ENCODE peak calls at places on chromosomes 6 and 20, in six cellular contexts. One of them, this sample, is unnamed.
A peak's percentile ranks its signal among the peaks of the same experiment; 100 is the strongest.

GRCh38 chr6:56714982-56715456 is 72.3 kb upstream of the DST start:
- DNase-seq in AG04450: no peak
- DNase-seq in effector memory CD4-positive, alpha-beta T cell: no peak
- DNase-seq in IMR-90: peak; percentile 92
- DNase-seq in Peyer's patch: no peak
- DNase-seq in bronchial epithelial cell: peak; percentile 85
- DNase-seq in this sample: no peak

GRCh38 chr20:17557675-17558006 is 12.2 kb upstream of the DSTN start:
- DNase-seq in AG04450: peak; percentile 70
- DNase-seq in effector memory CD4-positive, alpha-beta T cell: no peak
- DNase-seq in IMR-90: peak; percentile 94
- DNase-seq in Peyer's patch: no peak
- DNase-seq in bronchial epithelial cell: peak; percentile 97
- DNase-seq in this sample: no peak

GRCh38 chr6:21033575-21034026 is 499.3 kb downstream of the CDKAL1 start:
- DNase-seq in AG04450: peak; percentile 56
- DNase-seq in effector memory CD4-positive, alpha-beta T cell: no peak
- DNase-seq in IMR-90: peak; percentile 85
- DNase-seq in Peyer's patch: no peak
- DNase-seq in bronchial epithelial cell: peak; percentile 88
- DNase-seq in this sample: no peak

GRCh38 chr20:45993197-45993951 is 15.3 kb upstream of the MMP9 start:
- DNase-seq in AG04450: no peak
- DNase-seq in effector memory CD4-positive, alpha-beta T cell: no peak
- DNase-seq in IMR-90: peak; percentile 33
- DNase-seq in Peyer's patch: no peak
- DNase-seq in bronchial epithelial cell: peak; percentile 99
- DNase-seq in this sample: no peak

GRCh38 chr20:25045343-25045712 is 12.6 kb downstream of the ACSS1 start:
- DNase-seq in AG04450: no peak
- DNase-seq in effector memory CD4-positive, alpha-beta T cell: no peak
- DNase-seq in IMR-90: no peak
- DNase-seq in Peyer's patch: no peak
- DNase-seq in bronchial epithelial cell: no peak
- DNase-seq in this sample: no peak

GRCh38 chr20:64005394-64005793 is 24.5 kb downstream of the PRPF6 start:
- DNase-seq in AG04450: no peak
- DNase-seq in effector memory CD4-positive, alpha-beta T cell: no peak
- DNase-seq in IMR-90: peak; percentile 16
- DNase-seq in Peyer's patch: no peak
- DNase-seq in bronchial epithelial cell: no peak
- DNase-seq in this sample: no peak

GRCh38 chr6:1631251-1631650 is 21.5 kb downstream of the FOXC1 start:
- DNase-seq in AG04450: no peak
- DNase-seq in effector memory CD4-positive, alpha-beta T cell: no peak
- DNase-seq in IMR-90: no peak
- DNase-seq in Peyer's patch: no peak
- DNase-seq in bronchial epithelial cell: no peak
- DNase-seq in this sample: no peak

GRCh38 chr6:9521152-9521530 is 893.7 kb downstream of the TFAP2A start:
- DNase-seq in AG04450: no peak
- DNase-seq in effector memory CD4-positive, alpha-beta T cell: no peak
- DNase-seq in IMR-90: no peak
- DNase-seq in Peyer's patch: no peak
- DNase-seq in bronchial epithelial cell: no peak
- DNase-seq in this sample: no peak

GRCh38 chr6:33985947-33986346 is 159.9 kb downstream of the GRM4 start:
- DNase-seq in AG04450: no peak
- DNase-seq in effector memory CD4-positive, alpha-beta T cell: no peak
- DNase-seq in IMR-90: no peak
- DNase-seq in Peyer's patch: no peak
- DNase-seq in bronchial epithelial cell: no peak
- DNase-seq in this sample: no peak

GRCh38 chr20:37419307-37419706 is 73.4 kb downstream of the SRC start:
- DNase-seq in AG04450: no peak
- DNase-seq in effector memory CD4-positive, alpha-beta T cell: no peak
- DNase-seq in IMR-90: no peak
- DNase-seq in Peyer's patch: no peak
- DNase-seq in bronchial epithelial cell: no peak
- DNase-seq in this sample: no peak

GRCh38 chr20:37421988-37422387 is 76.0 kb downstream of the SRC start:
- DNase-seq in AG04450: no peak
- DNase-seq in effector memory CD4-positive, alpha-beta T cell: no peak
- DNase-seq in IMR-90: no peak
- DNase-seq in Peyer's patch: no peak
- DNase-seq in bronchial epithelial cell: no peak
- DNase-seq in this sample: no peak

GRCh38 chr20:37421060-37421639 is 75.2 kb downstream of the SRC start:
- DNase-seq in AG04450: no peak
- DNase-seq in effector memory CD4-positive, alpha-beta T cell: no peak
- DNase-seq in IMR-90: no peak
- DNase-seq in Peyer's patch: no peak
- DNase-seq in bronchial epithelial cell: no peak
- DNase-seq in this sample: no peak

GRCh38 chr20:37419774-37420542 is 74.0 kb downstream of the SRC start:
- DNase-seq in AG04450: no peak
- DNase-seq in effector memory CD4-positive, alpha-beta T cell: no peak
- DNase-seq in IMR-90: no peak
- DNase-seq in Peyer's patch: no peak
- DNase-seq in bronchial epithelial cell: no peak
- DNase-seq in this sample: no peak

GRCh38 chr20:37420610-37421009 is 74.7 kb downstream of the SRC start:
- DNase-seq in AG04450: no peak
- DNase-seq in effector memory CD4-positive, alpha-beta T cell: no peak
- DNase-seq in IMR-90: no peak
- DNase-seq in Peyer's patch: no peak
- DNase-seq in bronchial epithelial cell: no peak
- DNase-seq in this sample: no peak
- H3K27me3 ChIP-seq in AG04450: peaks cover 90% of the 10 kb centered on the region
- H3K27me3 ChIP-seq in effector memory CD4-positive, alpha-beta T cell: peaks cover 5% of the 10 kb centered on the region
- H3K27me3 ChIP-seq in IMR-90: peaks cover 92% of the 10 kb centered on the region
- H3K27me3 ChIP-seq in Peyer's patch: no peaks in the 10 kb centered on the region
- H3K27me3 ChIP-seq in bronchial epithelial cell: peaks cover 39% of the 10 kb centered on the region
- H3K27me3 ChIP-seq in this sample: no peaks in the 10 kb centered on the region

GRCh38 chr6:27238010-27238983 is 9.2 kb upstream of the PRSS16 start:
- DNase-seq in AG04450: no peak
- DNase-seq in effector memory CD4-positive, alpha-beta T cell: no peak
- DNase-seq in IMR-90: no peak
- DNase-seq in Peyer's patch: no peak
- DNase-seq in bronchial epithelial cell: peak; percentile 33
- DNase-seq in this sample: no peak

GRCh38 chr6:27237089-27237723 is 10.3 kb upstream of the PRSS16 start:
- DNase-seq in AG04450: no peak
- DNase-seq in effector memory CD4-positive, alpha-beta T cell: no peak
- DNase-seq in IMR-90: peak; percentile 77
- DNase-seq in Peyer's patch: no peak
- DNase-seq in bronchial epithelial cell: peak; percentile 74
- DNase-seq in this sample: no peak

GRCh38 chr6:27241443-27241842 is 6.1 kb upstream of the PRSS16 start:
- DNase-seq in AG04450: no peak
- DNase-seq in effector memory CD4-positive, alpha-beta T cell: no peak
- DNase-seq in IMR-90: no peak
- DNase-seq in Peyer's patch: no peak
- DNase-seq in bronchial epithelial cell: no peak
- DNase-seq in this sample: no peak

GRCh38 chr6:27242589-27243265 is 4.8 kb upstream of the PRSS16 start:
- DNase-seq in AG04450: no peak
- DNase-seq in effector memory CD4-positive, alpha-beta T cell: no peak
- DNase-seq in IMR-90: no peak
- DNase-seq in Peyer's patch: no peak
- DNase-seq in bronchial epithelial cell: no peak
- DNase-seq in this sample: no peak

DNA sequence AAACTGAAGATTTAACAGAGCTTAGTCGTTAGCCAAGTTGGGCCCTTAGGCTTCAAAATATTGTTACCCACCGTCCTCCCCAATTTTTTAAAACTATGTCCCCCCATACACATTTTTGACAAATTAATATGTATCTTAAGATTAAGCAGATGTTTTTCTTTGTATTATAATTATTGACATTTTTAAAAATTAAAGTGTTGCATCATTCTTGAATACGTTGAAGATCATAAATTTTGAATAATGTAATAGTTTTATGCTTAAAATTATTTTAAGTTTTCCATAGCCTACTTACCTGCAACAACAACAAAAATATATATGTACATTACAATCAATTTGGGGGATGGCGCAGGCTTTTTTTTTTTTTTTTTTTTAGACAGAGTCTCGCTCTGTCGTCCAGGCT is 8.2 kb upstream of the PRSS16 start:
- DNase-seq in AG04450: no peak
- DNase-seq in effector memory CD4-positive, alpha-beta T cell: no peak
- DNase-seq in IMR-90: no peak
- DNase-seq in Peyer's patch: no peak
- DNase-seq in bronchial epithelial cell: no peak
- DNase-seq in this sample: no peak
- H3K4me3 ChIP-seq in AG04450: no peak overlapping the region
- H3K4me3 ChIP-seq in effector memory CD4-positive, alpha-beta T cell: no peak overlapping the region
- H3K4me3 ChIP-seq in IMR-90: no peak overlapping the region
- H3K4me3 ChIP-seq in Peyer's patch: no peak overlapping the region
- H3K4me3 ChIP-seq in bronchial epithelial cell: no peak overlapping the region
- H3K4me3 ChIP-seq in this sample: no peak overlapping the region

GRCh38 chr20:36366623-36367369 is 60.7 kb downstream of the DLGAP4 start:
- DNase-seq in AG04450: no peak
- DNase-seq in effector memory CD4-positive, alpha-beta T cell: no peak
- DNase-seq in IMR-90: no peak
- DNase-seq in Peyer's patch: no peak
- DNase-seq in bronchial epithelial cell: no peak
- DNase-seq in this sample: no peak

GRCh38 chr20:36367370-36367745 is 61.2 kb downstream of the DLGAP4 start:
- DNase-seq in AG04450: no peak
- DNase-seq in effector memory CD4-positive, alpha-beta T cell: no peak
- DNase-seq in IMR-90: no peak
- DNase-seq in Peyer's patch: no peak
- DNase-seq in bronchial epithelial cell: no peak
- DNase-seq in this sample: no peak

GRCh38 chr20:36368869-36369268 is 62.7 kb downstream of the DLGAP4 start:
- DNase-seq in AG04450: no peak
- DNase-seq in effector memory CD4-positive, alpha-beta T cell: no peak
- DNase-seq in IMR-90: no peak
- DNase-seq in Peyer's patch: no peak
- DNase-seq in bronchial epithelial cell: no peak
- DNase-seq in this sample: no peak

GRCh38 chr20:36368400-36368799 is 62.3 kb downstream of the DLGAP4 start:
- DNase-seq in AG04450: no peak
- DNase-seq in effector memory CD4-positive, alpha-beta T cell: no peak
- DNase-seq in IMR-90: no peak
- DNase-seq in Peyer's patch: no peak
- DNase-seq in bronchial epithelial cell: no peak
- DNase-seq in this sample: no peak

GRCh38 chr20:36367907-36368306 is 61.8 kb downstream of the DLGAP4 start:
- DNase-seq in AG04450: no peak
- DNase-seq in effector memory CD4-positive, alpha-beta T cell: no peak
- DNase-seq in IMR-90: no peak
- DNase-seq in Peyer's patch: no peak
- DNase-seq in bronchial epithelial cell: no peak
- DNase-seq in this sample: no peak
- H3K27me3 ChIP-seq in AG04450: peaks cover 19% of the 10 kb centered on the region
- H3K27me3 ChIP-seq in effector memory CD4-positive, alpha-beta T cell: no peaks in the 10 kb centered on the region
- H3K27me3 ChIP-seq in IMR-90: peaks cover 41% of the 10 kb centered on the region
- H3K27me3 ChIP-seq in Peyer's patch: no peaks in the 10 kb centered on the region
- H3K27me3 ChIP-seq in bronchial epithelial cell: peaks cover 1% of the 10 kb centered on the region
- H3K27me3 ChIP-seq in this sample: peaks cover 3% of the 10 kb centered on the region

GRCh38 chr6:149076355-149076734 is 241.2 kb upstream of the TAB2 start:
- DNase-seq in AG04450: no peak
- DNase-seq in effector memory CD4-positive, alpha-beta T cell: no peak
- DNase-seq in IMR-90: no peak
- DNase-seq in Peyer's patch: no peak
- DNase-seq in bronchial epithelial cell: no peak
- DNase-seq in this sample: no peak
- H3K4me3 ChIP-seq in AG04450: no peak overlapping the region
- H3K4me3 ChIP-seq in effector memory CD4-positive, alpha-beta T cell: no peak overlapping the region
- H3K4me3 ChIP-seq in IMR-90: no peak overlapping the region
- H3K4me3 ChIP-seq in Peyer's patch: no peak overlapping the region
- H3K4me3 ChIP-seq in bronchial epithelial cell: no peak overlapping the region
- H3K4me3 ChIP-seq in this sample: peak overlapping the region; percentile 15

GRCh38 chr20:49489688-49490087 is 7.2 kb upstream of the KCNB1 start:
- DNase-seq in AG04450: no peak
- DNase-seq in effector memory CD4-positive, alpha-beta T cell: no peak
- DNase-seq in IMR-90: no peak
- DNase-seq in Peyer's patch: no peak
- DNase-seq in bronchial epithelial cell: no peak
- DNase-seq in this sample: no peak
- H3K27me3 ChIP-seq in AG04450: peaks cover 43% of the 10 kb centered on the region
- H3K27me3 ChIP-seq in effector memory CD4-positive, alpha-beta T cell: peaks cover 22% of the 10 kb centered on the region
- H3K27me3 ChIP-seq in IMR-90: peaks cover 35% of the 10 kb centered on the region
- H3K27me3 ChIP-seq in Peyer's patch: peaks cover 7% of the 10 kb centered on the region
- H3K27me3 ChIP-seq in bronchial epithelial cell: peaks cover 2% of the 10 kb centered on the region
- H3K27me3 ChIP-seq in this sample: peaks cover 30% of the 10 kb centered on the region

GRCh38 chr6:108844632-108845031 is 3.6 kb upstream of the ARMC2 start:
- DNase-seq in AG04450: no peak
- DNase-seq in effector memory CD4-positive, alpha-beta T cell: no peak
- DNase-seq in IMR-90: no peak
- DNase-seq in Peyer's patch: no peak
- DNase-seq in bronchial epithelial cell: no peak
- DNase-seq in this sample: no peak

GRCh38 chr6:108848116-108848868 is at the start of gene ARMC2:
- DNase-seq in AG04450: peak; percentile 44
- DNase-seq in effector memory CD4-positive, alpha-beta T cell: peak; percentile 81
- DNase-seq in IMR-90: peak; percentile 74
- DNase-seq in Peyer's patch: peak; percentile 85
- DNase-seq in bronchial epithelial cell: peak; percentile 70
- DNase-seq in this sample: peak; percentile 76

GRCh38 chr6:108850669-108851467 is 2.6 kb downstream of the ARMC2 start:
- DNase-seq in AG04450: no peak
- DNase-seq in effector memory CD4-positive, alpha-beta T cell: no peak
- DNase-seq in IMR-90: no peak
- DNase-seq in Peyer's patch: no peak
- DNase-seq in bronchial epithelial cell: no peak
- DNase-seq in this sample: no peak

GRCh38 chr6:108846628-108847027 is 1.6 kb upstream of the ARMC2 start:
- DNase-seq in AG04450: no peak
- DNase-seq in effector memory CD4-positive, alpha-beta T cell: no peak
- DNase-seq in IMR-90: no peak
- DNase-seq in Peyer's patch: no peak
- DNase-seq in bronchial epithelial cell: no peak
- DNase-seq in this sample: no peak

DNA sequence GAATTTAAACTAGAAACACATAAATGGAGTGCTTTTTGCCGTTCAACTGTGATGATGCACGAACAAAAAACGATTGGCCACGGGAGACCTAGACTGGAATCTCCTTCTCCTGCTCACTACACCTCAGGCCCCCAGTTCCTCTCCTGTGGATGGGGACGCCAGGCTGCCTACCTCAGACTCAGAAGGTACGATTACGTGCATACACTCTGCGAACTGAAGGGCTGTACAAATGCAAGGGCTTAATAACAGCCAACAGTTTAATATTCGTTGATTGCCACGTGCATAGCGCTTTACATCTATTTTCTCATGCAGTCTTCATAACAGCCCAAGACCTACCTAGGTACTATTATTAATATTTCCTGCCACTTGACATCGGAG is 495 bp upstream of the ARMC2 start:
- DNase-seq in AG04450: no peak
- DNase-seq in effector memory CD4-positive, alpha-beta T cell: no peak
- DNase-seq in IMR-90: no peak
- DNase-seq in Peyer's patch: no peak
- DNase-seq in bronchial epithelial cell: no peak
- DNase-seq in this sample: no peak
- H3K4me3 ChIP-seq in AG04450: peak overlapping the region; percentile 81
- H3K4me3 ChIP-seq in effector memory CD4-positive, alpha-beta T cell: peak overlapping the region; percentile 84
- H3K4me3 ChIP-seq in IMR-90: peak overlapping the region; percentile 86
- H3K4me3 ChIP-seq in Peyer's patch: peak overlapping the region; percentile 47
- H3K4me3 ChIP-seq in bronchial epithelial cell: peak overlapping the region; percentile 75
- H3K4me3 ChIP-seq in this sample: peak overlapping the region; percentile 72

This sample was measured in CD4-positive, CD25-positive, alpha-beta regulatory T cell.